ENCODE peak calls at places on chromosomes 6 and 20, in five cellular contexts. H is ovary, B is erythroblast, K is gastrocnemius medialis, S is body of pancreas. A is an unnamed sample.

GRCh38 chr6:218153-219018 is 73.9 kb upstream of the DUSP22 start:
- DNase-seq in K (no peak), H (no peak), S (no peak), B (no peak), A (no peak)

GRCh38 chr20:49028684-49029083 is 17.4 kb upstream of the CSE1L start:
- DNase-seq in B (peak; percentile 25), H (no peak), K (no peak), S (no peak), A (no peak)

GRCh38 chr6:143233563-143234285 is 173.0 kb downstream of the AIG1 start:
- DNase-seq in S (no peak), H (no peak), K (no peak), B (no peak), A (no peak)

GRCh38 chr6:97053643-97054411 is 129.3 kb downstream of the KLHL32 start:
- DNase-seq in S (no peak), B (no peak), K (no peak), H (no peak), A (no peak)

GRCh38 chr6:29529956-29530355 is 29.6 kb downstream of the UBD start:
- DNase-seq in K (no peak), H (no peak), S (no peak), B (no peak), A (no peak)

GRCh38 chr6:155117266-155117665 is 122.2 kb downstream of the TIAM2 start:
- DNase-seq in H (no peak), K (no peak), S (no peak), B (no peak), A (no peak)

GRCh38 chr20:33839591-33839990 is 28.4 kb downstream of the CHMP4B start:
- DNase-seq in S (peak; percentile 92), B (peak; percentile 89), H (no peak), K (peak; percentile 54), A (peak; percentile 85)

GRCh38 chr6:131949909-131950766 is 1.0 kb downstream of the CCN2 start:
- DNase-seq in S (peak; percentile 81), H (peak; percentile 74), B (peak; percentile 24), K (peak; percentile 18), A (peak; percentile 80)

GRCh38 chr6:83153958-83154357 is 39.1 kb downstream of the PGM3 start:
- DNase-seq in H (no peak), K (no peak), S (no peak), B (peak; percentile 2), A (no peak)

GRCh38 chr6:138545621-138545980 is 46.3 kb upstream of the NHSL1 start:
- DNase-seq in B (no peak), K (no peak), S (peak; percentile 51), H (peak; percentile 25), A (peak; percentile 72)

GRCh38 chr6:112234596-112234995 is 19.8 kb downstream of the LAMA4 start:
- DNase-seq in K (no peak), B (no peak), H (no peak), S (no peak), A (no peak)

GRCh38 chr6:148887181-148887580 is 140.4 kb downstream of the UST start:
- DNase-seq in K (no peak), S (peak; percentile 88), H (no peak), B (no peak), A (no peak)

DNA sequence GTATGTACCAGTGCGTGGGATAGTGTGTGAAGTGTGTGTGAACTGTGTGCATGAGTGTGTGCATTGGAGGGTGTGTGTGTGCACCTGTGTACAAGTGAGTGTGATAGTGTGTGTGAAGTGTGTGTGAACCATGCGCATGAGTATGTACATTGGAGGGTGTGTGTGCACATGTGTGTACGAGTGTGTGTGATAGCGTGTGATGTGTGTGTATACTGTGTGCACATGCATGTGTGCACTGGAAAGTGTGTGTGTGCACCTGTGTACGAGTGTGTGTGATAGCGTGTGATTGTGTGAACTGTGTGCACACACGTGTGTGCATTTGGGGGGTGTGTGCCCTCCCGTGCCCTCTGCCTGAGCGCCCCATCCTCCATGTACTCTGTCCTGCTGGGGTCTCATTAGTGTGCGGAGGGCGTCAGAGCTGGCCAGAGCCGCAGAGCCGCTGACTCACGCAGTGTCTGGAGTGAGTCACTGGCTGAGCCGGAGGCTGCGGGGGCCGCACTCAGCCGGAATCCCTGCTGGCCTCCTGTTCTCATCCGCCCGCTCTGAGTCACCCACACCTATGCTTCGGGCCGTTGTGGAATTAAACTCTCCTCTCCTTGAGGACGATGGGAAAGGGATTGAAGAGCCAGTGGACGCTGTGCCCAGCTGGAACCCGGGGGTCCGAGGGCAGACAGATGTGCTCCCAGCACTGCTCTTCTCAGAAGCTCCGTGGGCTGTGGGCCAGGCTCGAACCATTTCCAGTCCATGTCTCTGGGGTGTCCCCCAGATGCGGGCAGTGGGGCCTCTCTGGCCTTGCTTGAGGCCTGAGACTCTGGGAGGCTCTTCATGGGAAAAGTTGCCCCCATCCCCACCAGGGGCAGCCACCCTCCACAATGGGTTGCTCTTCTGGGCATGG is 27.3 kb upstream of the STX16 start:
- DNase-seq in B (no peak), H (peak; percentile 69), S (peak; percentile 24), K (no peak), A (no peak)
- TF ChIP-seq POLR2A in B (no peak), H (no peak), S (no peak), K (no peak), A (no peak)

GRCh38 chr6:10409160-10409765 is 5.6 kb downstream of the TFAP2A start:
- DNase-seq in B (no peak), H (no peak), S (no peak), K (no peak), A (no peak)

GRCh38 chr6:10407674-10408054 is 7.2 kb downstream of the TFAP2A start:
- DNase-seq in H (no peak), S (no peak), B (no peak), K (no peak), A (no peak)

GRCh38 chr6:10406556-10406955 is 8.3 kb downstream of the TFAP2A start:
- DNase-seq in S (no peak), K (no peak), B (no peak), H (no peak), A (no peak)

GRCh38 chr6:10404799-10405524 is 9.9 kb downstream of the TFAP2A start:
- DNase-seq in H (no peak), K (no peak), S (no peak), B (no peak), A (peak; percentile 42)

DNA sequence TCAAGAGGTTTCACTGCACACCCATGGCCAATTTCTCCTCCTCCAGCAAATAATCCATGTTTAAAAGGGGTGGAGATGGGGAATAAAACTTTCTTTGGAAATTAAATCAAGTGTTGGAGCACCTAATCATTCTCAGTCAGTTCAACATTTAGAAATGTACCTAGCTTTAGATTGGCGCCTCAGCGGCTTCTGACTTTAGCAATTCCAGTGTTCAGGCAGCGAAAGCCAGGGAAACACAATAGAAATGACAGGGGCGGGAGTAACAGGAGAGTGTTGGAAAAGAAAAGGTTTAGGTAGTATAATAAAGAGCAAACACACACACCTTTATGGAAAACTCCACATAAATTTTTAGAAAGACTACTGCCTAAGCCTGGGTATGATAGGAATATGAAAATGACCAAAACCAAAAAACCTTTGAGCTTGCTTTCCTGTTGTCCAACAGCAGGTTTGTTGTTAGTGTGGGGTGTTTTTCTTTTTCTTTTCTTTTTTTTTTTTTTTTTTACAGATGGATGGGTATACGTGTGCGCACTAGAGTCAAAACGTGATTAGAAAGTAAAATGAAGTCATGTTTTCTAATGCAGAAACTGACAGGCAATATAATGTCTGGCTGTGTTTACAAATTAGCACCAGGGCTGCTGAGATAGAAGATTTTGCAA is 7.7 kb downstream of the TFAP2A start:
- DNase-seq in H (no peak), K (no peak), S (no peak), B (no peak), A (no peak)
- TF ChIP-seq POLR2A in H (no peak), K (no peak), S (no peak), B (no peak), A (no peak)

GRCh38 chr20:36574278-36575065 is 1.1 kb downstream of the TGIF2 start:
- DNase-seq in K (no peak), B (peak; percentile 51), S (peak; percentile 74), H (peak; percentile 82), A (peak; percentile 62)

GRCh38 chr20:36571564-36572504 is 1.6 kb upstream of the TGIF2 start:
- DNase-seq in H (no peak), K (no peak), S (no peak), B (no peak), A (no peak)

GRCh38 chr20:36572701-36573102 is 695 bp upstream of the TGIF2 start:
- DNase-seq in B (peak; percentile 52), S (peak; percentile 42), K (no peak), H (no peak), A (peak; percentile 36)

GRCh38 chr20:36573798-36574277 is 441 bp downstream of the TGIF2 start:
- DNase-seq in H (peak; percentile 66), S (peak; percentile 44), B (peak; percentile 30), K (no peak), A (peak; percentile 52)

DNA sequence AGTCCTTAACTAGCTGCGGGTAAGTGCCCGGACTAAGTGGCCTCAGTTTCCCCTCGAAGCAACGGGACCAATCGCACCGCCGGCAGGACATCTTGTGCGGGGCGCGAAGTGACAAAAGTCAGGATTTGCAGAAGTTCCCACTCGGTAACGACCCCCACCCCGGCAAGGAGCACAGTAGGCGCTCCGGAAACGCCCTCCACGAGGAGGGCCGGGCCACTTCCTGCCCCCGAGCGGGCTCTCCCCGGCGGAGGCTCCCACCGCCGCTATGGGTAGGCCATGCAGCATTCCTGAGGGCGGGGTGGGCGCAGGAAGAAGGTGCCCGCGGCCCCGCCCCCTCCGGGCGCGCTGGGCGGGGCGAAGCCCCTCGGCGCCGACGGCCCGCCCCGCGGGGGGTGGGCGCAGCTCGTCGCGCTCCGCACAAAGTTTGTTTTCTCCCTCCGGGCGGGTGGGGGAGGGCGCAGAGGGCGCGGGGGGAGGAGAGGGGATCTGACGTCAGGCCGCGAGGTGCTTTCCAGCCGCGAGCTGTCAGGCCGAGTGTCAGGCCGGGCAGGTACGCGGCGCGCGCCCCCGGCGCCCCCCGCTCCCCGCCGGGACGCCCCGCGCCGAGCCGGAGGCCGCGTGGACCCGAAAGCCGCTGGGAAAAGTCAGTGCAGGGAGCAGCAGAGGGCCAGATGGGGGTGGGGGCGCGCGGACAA is at the start of gene TGIF2:
- DNase-seq in H (peak; percentile 88), K (peak; percentile 47), B (peak; percentile 74), S (peak; percentile 87), A (peak; percentile 87)
- TF ChIP-seq POLR2A in H (peak; percentile 53), K (peak; percentile 59), B (no peak), S (peak; percentile 75), A (peak; percentile 87)

DNA sequence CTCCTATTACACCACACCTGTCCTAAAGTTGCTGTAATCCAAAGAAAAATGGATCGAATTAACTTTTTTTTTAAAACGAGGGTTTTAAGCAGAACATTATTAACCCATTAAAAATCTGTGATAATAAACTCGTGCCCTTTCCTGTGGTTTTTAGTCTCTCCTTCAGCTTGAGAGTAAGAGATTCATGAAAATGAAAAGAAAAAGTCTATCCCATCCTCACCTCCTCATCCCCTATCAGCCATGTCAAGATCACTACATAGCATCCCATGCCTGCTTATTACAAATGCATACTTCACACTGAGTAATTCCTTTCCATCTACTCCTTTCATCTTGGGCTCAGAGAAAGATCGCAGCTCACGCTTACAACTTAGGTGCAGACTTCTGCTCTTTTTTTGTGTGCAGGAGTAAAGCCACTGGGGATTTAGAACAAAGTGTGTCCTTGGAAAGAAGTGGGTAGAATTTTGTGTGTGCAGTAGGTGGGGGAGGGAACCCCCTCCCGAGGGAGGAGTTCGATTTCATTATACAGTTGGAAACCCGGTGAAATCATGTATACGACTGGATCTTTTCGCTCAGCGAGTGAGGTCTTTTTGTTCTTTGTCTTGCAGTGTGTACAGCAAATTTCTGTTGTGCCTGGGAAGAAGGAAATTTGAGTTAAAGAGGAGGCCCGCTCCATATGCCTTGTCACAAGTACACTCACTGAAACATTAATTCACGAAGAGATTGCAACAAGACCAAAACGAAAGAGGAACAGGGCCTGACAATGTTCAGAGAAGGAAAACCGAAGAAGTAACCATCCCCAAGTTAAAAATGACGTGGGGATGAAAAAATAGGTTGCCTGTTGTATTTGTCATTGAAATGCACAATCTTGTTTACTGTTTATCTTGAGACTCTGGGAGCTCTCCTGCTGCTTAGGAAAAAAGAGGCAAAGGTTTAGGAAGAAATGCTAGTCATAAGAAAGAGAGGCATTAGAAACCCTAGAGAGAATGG is 146.5 kb upstream of the ZNF217 start:
- DNase-seq in H (no peak), B (peak; percentile 29), S (peak; percentile 24), K (no peak), A (no peak)
- TF ChIP-seq POLR2A in H (no peak), B (no peak), S (no peak), K (no peak), A (no peak)

GRCh38 chr6:156780117-156780641 is 3.0 kb downstream of the ARID1B start:
- DNase-seq in B (peak; percentile 89), K (peak; percentile 83), S (peak; percentile 64), H (no peak), A (no peak)
- TF ChIP-seq POLR2A in B (peak; percentile 87), K (peak; percentile 94), S (peak; percentile 45), H (no peak), A (peak; percentile 38)